ENCODE peak calls at places on chromosomes 16 and 17, in ten cellular contexts. One of them, this sample, is unnamed.
A peak's percentile ranks its signal among the peaks of the same experiment; 100 is the strongest.

GRCh38 chr17:47099451-47099986 is 89.6 kb downstream of the CDC27 start:
- DNase-seq in sigmoid colon: no peak
- DNase-seq in transverse colon: peak; percentile 11
- DNase-seq in Peyer's patch: no peak
- DNase-seq in IMR-90: no peak
- DNase-seq in prostate gland: no peak
- DNase-seq in body of pancreas: no peak
- DNase-seq in A549: no peak
- DNase-seq in ovary: no peak
- DNase-seq in HCT116: no peak
- DNase-seq in this sample: no peak

GRCh38 chr16:19228575-19228974 is 57.0 kb upstream of the CLEC19A start:
- DNase-seq in Peyer's patch: no peak
- DNase-seq in A549: no peak
- DNase-seq in ovary: no peak
- DNase-seq in HCT116: no peak
- DNase-seq in transverse colon: no peak
- DNase-seq in body of pancreas: no peak
- DNase-seq in IMR-90: no peak
- DNase-seq in sigmoid colon: no peak
- DNase-seq in prostate gland: no peak
- DNase-seq in this sample: no peak

GRCh38 chr16:66964049-66964448 is 3.0 kb downstream of the CES3 start:
- DNase-seq in prostate gland: no peak
- DNase-seq in sigmoid colon: no peak
- DNase-seq in Peyer's patch: no peak
- DNase-seq in transverse colon: no peak
- DNase-seq in HCT116: no peak
- DNase-seq in A549: no peak
- DNase-seq in body of pancreas: no peak
- DNase-seq in ovary: no peak
- DNase-seq in IMR-90: no peak
- DNase-seq in this sample: no peak

GRCh38 chr17:8062435-8062806 is 23.6 kb downstream of the ALOX15B start:
- DNase-seq in IMR-90: peak; percentile 25
- DNase-seq in transverse colon: no peak
- DNase-seq in prostate gland: peak; percentile 66
- DNase-seq in Peyer's patch: no peak
- DNase-seq in body of pancreas: no peak
- DNase-seq in HCT116: no peak
- DNase-seq in A549: no peak
- DNase-seq in ovary: no peak
- DNase-seq in sigmoid colon: no peak
- DNase-seq in this sample: no peak

GRCh38 chr16:49469930-49470451 is 96.4 kb downstream of the C16orf78 start:
- DNase-seq in ovary: peak; percentile 5
- DNase-seq in sigmoid colon: peak; percentile 46
- DNase-seq in IMR-90: no peak
- DNase-seq in transverse colon: no peak
- DNase-seq in A549: no peak
- DNase-seq in prostate gland: no peak
- DNase-seq in Peyer's patch: no peak
- DNase-seq in HCT116: no peak
- DNase-seq in body of pancreas: no peak
- DNase-seq in this sample: peak; percentile 15

GRCh38 chr17:489758-490329 is 137.2 kb upstream of the RPH3AL start:
- DNase-seq in Peyer's patch: peak; percentile 77
- DNase-seq in transverse colon: peak; percentile 69
- DNase-seq in HCT116: no peak
- DNase-seq in body of pancreas: no peak
- DNase-seq in sigmoid colon: peak; percentile 74
- DNase-seq in A549: peak; percentile 67
- DNase-seq in ovary: peak; percentile 60
- DNase-seq in IMR-90: peak; percentile 44
- DNase-seq in prostate gland: no peak
- DNase-seq in this sample: peak; percentile 60

GRCh38 chr17:6796887-6797490 is 21.0 kb downstream of the FBXO39 start:
- DNase-seq in IMR-90: no peak
- DNase-seq in HCT116: no peak
- DNase-seq in Peyer's patch: no peak
- DNase-seq in A549: no peak
- DNase-seq in transverse colon: no peak
- DNase-seq in prostate gland: no peak
- DNase-seq in body of pancreas: no peak
- DNase-seq in sigmoid colon: no peak
- DNase-seq in ovary: no peak
- DNase-seq in this sample: no peak

GRCh38 chr16:17160285-17160854 is 310.4 kb downstream of the XYLT1 start:
- DNase-seq in Peyer's patch: no peak
- DNase-seq in ovary: no peak
- DNase-seq in body of pancreas: no peak
- DNase-seq in sigmoid colon: no peak
- DNase-seq in transverse colon: no peak
- DNase-seq in IMR-90: peak; percentile 45
- DNase-seq in prostate gland: no peak
- DNase-seq in HCT116: no peak
- DNase-seq in A549: no peak
- DNase-seq in this sample: no peak

GRCh38 chr17:45740553-45741330 is 43.4 kb upstream of the CRHR1 start:
- DNase-seq in ovary: no peak
- DNase-seq in A549: peak; percentile 63
- DNase-seq in body of pancreas: no peak
- DNase-seq in prostate gland: no peak
- DNase-seq in IMR-90: peak; percentile 13
- DNase-seq in HCT116: peak; percentile 89
- DNase-seq in sigmoid colon: peak; percentile 25
- DNase-seq in Peyer's patch: no peak
- DNase-seq in transverse colon: no peak
- DNase-seq in this sample: no peak

GRCh38 chr16:3470723-3471122 is 24.6 kb downstream of the C16orf90 start:
- DNase-seq in prostate gland: no peak
- DNase-seq in IMR-90: no peak
- DNase-seq in A549: no peak
- DNase-seq in Peyer's patch: no peak
- DNase-seq in ovary: no peak
- DNase-seq in HCT116: no peak
- DNase-seq in transverse colon: no peak
- DNase-seq in body of pancreas: peak; percentile 0
- DNase-seq in sigmoid colon: no peak
- DNase-seq in this sample: no peak

GRCh38 chr17:81464586-81464985 is 48.0 kb downstream of the ACTG1 start:
- DNase-seq in sigmoid colon: no peak
- DNase-seq in transverse colon: no peak
- DNase-seq in IMR-90: no peak
- DNase-seq in prostate gland: no peak
- DNase-seq in ovary: no peak
- DNase-seq in A549: no peak
- DNase-seq in Peyer's patch: no peak
- DNase-seq in HCT116: no peak
- DNase-seq in body of pancreas: no peak
- DNase-seq in this sample: no peak

GRCh38 chr17:349666-350065 is 2.9 kb downstream of the RPH3AL start:
- DNase-seq in sigmoid colon: no peak
- DNase-seq in HCT116: no peak
- DNase-seq in prostate gland: no peak
- DNase-seq in transverse colon: no peak
- DNase-seq in IMR-90: no peak
- DNase-seq in A549: no peak
- DNase-seq in Peyer's patch: no peak
- DNase-seq in ovary: no peak
- DNase-seq in body of pancreas: no peak
- DNase-seq in this sample: no peak

GRCh38 chr16:27363797-27364196 is 38.2 kb upstream of the IL21R start:
- DNase-seq in A549: peak; percentile 74
- DNase-seq in transverse colon: peak; percentile 91
- DNase-seq in IMR-90: no peak
- DNase-seq in sigmoid colon: peak; percentile 76
- DNase-seq in Peyer's patch: no peak
- DNase-seq in ovary: no peak
- DNase-seq in HCT116: no peak
- DNase-seq in body of pancreas: peak; percentile 76
- DNase-seq in prostate gland: peak; percentile 27
- DNase-seq in this sample: peak; percentile 84

GRCh38 chr17:39636927-39637736 is at the start of gene STARD3:
- DNase-seq in HCT116: peak; percentile 73
- DNase-seq in Peyer's patch: peak; percentile 91
- DNase-seq in IMR-90: peak; percentile 82
- DNase-seq in A549: peak; percentile 92
- DNase-seq in ovary: peak; percentile 93
- DNase-seq in body of pancreas: peak; percentile 93
- DNase-seq in transverse colon: peak; percentile 96
- DNase-seq in sigmoid colon: peak; percentile 96
- DNase-seq in prostate gland: peak; percentile 91
- DNase-seq in this sample: peak; percentile 95
- TF ChIP-seq POLR2A in HCT116: no peak
- TF ChIP-seq POLR2A in Peyer's patch: peak; percentile 87
- TF ChIP-seq POLR2A in IMR-90: no peak
- TF ChIP-seq POLR2A in A549: peak; percentile 75
- TF ChIP-seq POLR2A in ovary: peak; percentile 57
- TF ChIP-seq POLR2A in body of pancreas: peak; percentile 58
- TF ChIP-seq POLR2A in transverse colon: peak; percentile 78
- TF ChIP-seq POLR2A in sigmoid colon: peak; percentile 38
- TF ChIP-seq POLR2A in prostate gland: peak; percentile 64
- TF ChIP-seq POLR2A in this sample: no peak

GRCh38 chr16:85148959-85149358 is 36.7 kb upstream of the CIBAR2 start:
- DNase-seq in ovary: no peak
- DNase-seq in HCT116: no peak
- DNase-seq in body of pancreas: peak; percentile 50
- DNase-seq in Peyer's patch: no peak
- DNase-seq in IMR-90: no peak
- DNase-seq in transverse colon: no peak
- DNase-seq in prostate gland: no peak
- DNase-seq in sigmoid colon: no peak
- DNase-seq in A549: peak; percentile 56
- DNase-seq in this sample: no peak
- TF ChIP-seq POLR2A in ovary: no peak
- TF ChIP-seq POLR2A in HCT116: no peak
- TF ChIP-seq POLR2A in body of pancreas: no peak
- TF ChIP-seq POLR2A in Peyer's patch: no peak
- TF ChIP-seq POLR2A in IMR-90: no peak
- TF ChIP-seq POLR2A in transverse colon: no peak
- TF ChIP-seq POLR2A in prostate gland: no peak
- TF ChIP-seq POLR2A in sigmoid colon: no peak
- TF ChIP-seq POLR2A in A549: no peak
- TF ChIP-seq POLR2A in this sample: no peak

DNA sequence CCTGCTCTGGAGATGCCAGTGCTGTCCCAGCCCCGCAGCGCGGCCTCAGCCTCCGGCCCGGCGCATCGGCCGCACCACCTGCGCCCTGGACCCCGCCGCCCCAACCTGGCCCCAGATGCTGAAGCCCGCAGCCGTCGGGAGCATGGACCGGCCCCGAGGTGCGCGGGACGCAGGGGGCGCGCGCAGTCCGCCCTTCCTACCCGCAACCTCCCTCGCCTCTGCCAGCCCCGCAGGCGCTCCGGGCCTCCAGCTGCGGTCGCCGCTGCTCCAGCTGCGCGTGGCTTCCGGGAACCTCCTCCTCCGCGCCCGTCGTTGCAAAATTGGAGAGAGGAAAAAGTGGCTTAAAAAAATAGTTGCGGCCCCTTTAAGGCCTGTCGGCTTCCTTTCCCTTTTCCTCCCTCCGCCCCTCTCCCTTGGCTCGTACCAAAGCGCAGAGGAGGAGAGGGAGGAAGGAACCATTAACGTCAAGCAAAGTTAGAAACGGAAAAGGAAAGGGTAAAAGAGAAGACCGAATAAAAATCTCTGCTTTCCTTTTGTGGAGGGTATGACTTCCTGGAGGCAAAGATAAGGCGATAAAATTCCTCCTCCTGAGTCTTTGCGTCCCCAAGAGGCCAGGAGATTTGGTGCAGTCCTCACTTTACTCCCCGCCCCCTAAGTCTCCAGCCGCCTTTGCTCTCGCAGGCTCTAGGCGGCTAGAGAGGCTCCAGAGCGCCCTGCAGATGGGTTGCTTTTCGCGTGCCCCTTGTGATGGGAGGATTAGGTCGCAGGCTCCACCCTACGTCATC is at the start of gene CDIPT:
- DNase-seq in sigmoid colon: peak; percentile 97
- DNase-seq in IMR-90: peak; percentile 97
- DNase-seq in ovary: peak; percentile 90
- DNase-seq in transverse colon: peak; percentile 95
- DNase-seq in A549: peak; percentile 99
- DNase-seq in Peyer's patch: peak; percentile 91
- DNase-seq in HCT116: peak; percentile 98
- DNase-seq in prostate gland: peak; percentile 94
- DNase-seq in body of pancreas: peak; percentile 96
- DNase-seq in this sample: peak; percentile 94
- TF ChIP-seq POLR2A in sigmoid colon: no peak
- TF ChIP-seq POLR2A in IMR-90: no peak
- TF ChIP-seq POLR2A in ovary: no peak
- TF ChIP-seq POLR2A in transverse colon: peak; percentile 52
- TF ChIP-seq POLR2A in A549: peak; percentile 55
- TF ChIP-seq POLR2A in Peyer's patch: peak; percentile 38
- TF ChIP-seq POLR2A in HCT116: peak; percentile 52
- TF ChIP-seq POLR2A in prostate gland: peak; percentile 30
- TF ChIP-seq POLR2A in body of pancreas: peak; percentile 58
- TF ChIP-seq POLR2A in this sample: no peak

DNA sequence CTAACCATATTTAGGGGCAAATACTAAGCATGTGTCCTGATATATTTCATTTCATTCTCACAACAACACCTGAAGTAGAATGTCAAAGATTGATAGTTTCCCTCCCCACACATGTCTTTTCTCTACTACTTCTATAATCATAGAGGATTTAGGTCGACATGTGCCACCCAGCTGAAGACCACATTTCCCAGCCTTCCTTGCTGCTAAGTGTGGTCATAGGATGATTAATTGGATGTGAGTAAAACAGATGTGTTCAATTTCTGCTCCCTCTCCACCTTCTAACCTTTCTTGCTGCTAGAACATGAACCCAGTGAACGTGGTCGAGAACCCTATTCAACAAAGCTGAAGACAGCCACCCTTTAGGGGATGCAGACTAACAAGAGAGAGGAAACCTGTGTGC is 18.8 kb upstream of the HLF start:
- DNase-seq in Peyer's patch: no peak
- DNase-seq in prostate gland: no peak
- DNase-seq in IMR-90: no peak
- DNase-seq in body of pancreas: no peak
- DNase-seq in transverse colon: no peak
- DNase-seq in ovary: no peak
- DNase-seq in A549: no peak
- DNase-seq in HCT116: no peak
- DNase-seq in sigmoid colon: no peak
- DNase-seq in this sample: no peak
- TF ChIP-seq POLR2A in Peyer's patch: no peak
- TF ChIP-seq POLR2A in prostate gland: no peak
- TF ChIP-seq POLR2A in IMR-90: no peak
- TF ChIP-seq POLR2A in body of pancreas: no peak
- TF ChIP-seq POLR2A in transverse colon: no peak
- TF ChIP-seq POLR2A in ovary: no peak
- TF ChIP-seq POLR2A in A549: no peak
- TF ChIP-seq POLR2A in HCT116: no peak
- TF ChIP-seq POLR2A in sigmoid colon: no peak
- TF ChIP-seq POLR2A in this sample: no peak

This sample was measured in stomach.